ENCODE peak calls at places on chromosome 10, in seven cellular contexts. Z is ovary, X is thoracic aorta, M is GM12878, C is spleen, Y is upper lobe of right lung, V is foreskin keratinocyte. W is an unnamed sample.
A peak's percentile ranks its signal among the peaks of the same experiment; 100 is the strongest.

GRCh38 chr10:34960983-34961382 is 129.2 kb downstream of the CUL2 start:
- DNase-seq in Z (no peak), X (no peak), M (no peak), C (peak; percentile 44), Y (no peak), V (no peak), W (no peak)

GRCh38 chr10:58700576-58700975 is 187.9 kb downstream of the BICC1 start:
- DNase-seq in Z (no peak), X (no peak), M (no peak), C (no peak), Y (no peak), V (no peak), W (no peak)

GRCh38 chr10:46557319-46558140 is 1.1 kb upstream of the GPRIN2 start:
- DNase-seq in Z (peak; percentile 17), X (peak; percentile 1), M (no peak), C (peak; percentile 80), Y (peak; percentile 75), V (no peak), W (peak; percentile 2)

GRCh38 chr10:33365871-33366411 is 31.5 kb upstream of the NRP1 start:
- DNase-seq in Z (no peak), X (no peak), M (no peak), C (no peak), Y (no peak), V (peak; percentile 97), W (peak; percentile 28)

GRCh38 chr10:62640386-62640785 is 164.1 kb upstream of the ADO start:
- DNase-seq in Z (no peak), X (no peak), M (no peak), C (no peak), Y (no peak), V (peak; percentile 9), W (no peak)

GRCh38 chr10:93993782-93994668 is at the start of gene PLCE1:
- DNase-seq in Z (peak; percentile 43), X (no peak), M (no peak), C (peak; percentile 77), Y (peak; percentile 82), V (no peak), W (peak; percentile 80)

GRCh38 chr10:132570771-132571564 is 33.4 kb downstream of the INPP5A start:
- DNase-seq in Z (peak; percentile 16), X (no peak), M (peak; percentile 73), C (peak; percentile 93), Y (peak; percentile 68), V (peak; percentile 69), W (peak; percentile 42)

GRCh38 chr10:70066190-70066589 is 13.5 kb downstream of the MACROH2A2 start:
- DNase-seq in Z (no peak), X (no peak), M (no peak), C (no peak), Y (no peak), V (no peak), W (no peak)

GRCh38 chr10:129962092-129962494 is 2.0 kb downstream of the EBF3 start:
- DNase-seq in Z (no peak), X (no peak), M (no peak), C (peak; percentile 19), Y (no peak), V (no peak), W (no peak)

GRCh38 chr10:38143587-38143986 is 49.5 kb downstream of the ZNF37A start:
- DNase-seq in Z (no peak), X (no peak), M (no peak), C (no peak), Y (no peak), V (no peak), W (no peak)

GRCh38 chr10:82796510-82796909 is 921.5 kb downstream of the NRG3 start:
- DNase-seq in Z (no peak), X (no peak), M (no peak), C (no peak), Y (no peak), V (no peak), W (no peak)

GRCh38 chr10:63481815-63482421 is 16.1 kb upstream of the JMJD1C start:
- DNase-seq in Z (no peak), X (no peak), M (no peak), C (no peak), Y (no peak), V (peak; percentile 41), W (no peak)

GRCh38 chr10:74770400-74770799 is 56.0 kb upstream of the KAT6B start:
- DNase-seq in Z (no peak), X (no peak), M (no peak), C (no peak), Y (no peak), V (no peak), W (no peak)

GRCh38 chr10:75718996-75719395 is 287.6 kb downstream of the LRMDA start:
- DNase-seq in Z (no peak), X (no peak), M (no peak), C (no peak), Y (no peak), V (peak; percentile 8), W (no peak)

GRCh38 chr10:69328346-69328687 is 50.0 kb downstream of the HK1 start:
- DNase-seq in Z (no peak), X (no peak), M (no peak), C (peak; percentile 11), Y (no peak), V (no peak), W (no peak)

GRCh38 chr10:102628451-102628911 is 15.8 kb upstream of the TRIM8 start:
- DNase-seq in Z (peak; percentile 64), X (no peak), M (no peak), C (peak; percentile 79), Y (peak; percentile 80), V (no peak), W (peak; percentile 37)

GRCh38 chr10:5678397-5678983 is 6.1 kb upstream of the TASOR2 start:
- DNase-seq in Z (no peak), X (no peak), M (no peak), C (no peak), Y (no peak), V (no peak), W (no peak)

GRCh38 chr10:7410800-7411670 is at the start of gene SFMBT2:
- DNase-seq in Z (peak; percentile 72), X (no peak), M (no peak), C (peak; percentile 91), Y (peak; percentile 83), V (peak; percentile 57), W (peak; percentile 57)
- TF ChIP-seq CTCF in Z (no peak), X (no peak), M (no peak), C (no peak), Y (peak; percentile 19), V (peak; percentile 27), W (no peak)

DNA sequence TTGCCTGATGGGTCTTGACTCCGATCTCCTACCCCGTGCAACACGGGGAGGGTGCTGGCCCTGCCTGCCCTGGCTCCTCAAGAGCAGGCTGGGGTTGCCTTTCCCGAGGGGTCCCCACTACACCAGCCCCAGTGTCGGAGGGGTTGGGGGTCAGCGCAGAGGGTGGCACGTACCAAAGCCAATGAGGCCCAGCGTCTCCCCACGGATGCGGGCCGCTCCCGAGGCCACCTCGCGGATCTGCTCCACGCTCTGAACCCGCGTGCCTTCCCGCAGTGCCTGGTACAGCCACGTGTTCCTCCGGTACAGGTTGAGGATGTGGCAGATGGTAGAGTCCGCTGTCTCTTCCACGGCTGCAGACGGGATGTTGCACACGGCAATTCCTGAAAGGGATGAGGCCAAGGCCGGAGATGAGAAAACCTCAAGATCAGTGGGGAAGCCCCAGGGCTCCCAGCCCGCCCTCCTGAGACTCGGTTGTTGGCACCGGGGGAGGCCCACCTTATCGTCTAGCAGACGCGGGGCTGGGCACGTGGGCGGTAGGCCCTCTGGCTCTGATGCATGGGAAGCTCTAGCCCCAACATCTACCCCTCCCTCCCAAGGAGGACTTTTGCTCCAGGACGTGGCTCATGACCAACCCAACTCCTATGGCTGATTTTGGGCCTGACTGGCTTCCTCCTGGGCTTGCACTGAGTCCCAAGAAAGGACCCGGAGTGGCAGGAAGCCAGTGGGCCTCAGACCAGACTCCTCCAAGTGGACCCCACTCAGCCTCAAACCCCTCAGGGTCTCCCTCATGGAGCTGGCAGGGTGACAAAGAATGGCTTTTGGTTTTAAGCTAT is 56.1 kb downstream of the ZRANB1 start:
- DNase-seq in Z (no peak), X (no peak), M (no peak), C (peak; percentile 66), Y (peak; percentile 59), V (no peak), W (peak; percentile 2)
- H3K4me1 ChIP-seq in Z (peaks cover 39% of the 10 kb centered on the region), X (peaks cover 40% of the 10 kb centered on the region), M (no peaks in the 10 kb centered on the region), C (peaks cover 47% of the 10 kb centered on the region), Y (peaks cover 24% of the 10 kb centered on the region), V (peaks cover 4% of the 10 kb centered on the region), W (peaks cover 34% of the 10 kb centered on the region)

GRCh38 chr10:126521354-126521753 is 133.1 kb upstream of the ADAM12 start:
- DNase-seq in Z (no peak), X (no peak), M (no peak), C (no peak), Y (no peak), V (no peak), W (no peak)

GRCh38 chr10:126519992-126520391 is 131.7 kb upstream of the ADAM12 start:
- DNase-seq in Z (no peak), X (no peak), M (no peak), C (no peak), Y (no peak), V (no peak), W (no peak)

GRCh38 chr10:126519188-126519587 is 130.9 kb upstream of the ADAM12 start:
- DNase-seq in Z (no peak), X (no peak), M (no peak), C (no peak), Y (no peak), V (peak; percentile 19), W (no peak)

GRCh38 chr10:126523071-126523470 is 134.8 kb upstream of the ADAM12 start:
- DNase-seq in Z (no peak), X (no peak), M (no peak), C (no peak), Y (no peak), V (no peak), W (no peak)

DNA sequence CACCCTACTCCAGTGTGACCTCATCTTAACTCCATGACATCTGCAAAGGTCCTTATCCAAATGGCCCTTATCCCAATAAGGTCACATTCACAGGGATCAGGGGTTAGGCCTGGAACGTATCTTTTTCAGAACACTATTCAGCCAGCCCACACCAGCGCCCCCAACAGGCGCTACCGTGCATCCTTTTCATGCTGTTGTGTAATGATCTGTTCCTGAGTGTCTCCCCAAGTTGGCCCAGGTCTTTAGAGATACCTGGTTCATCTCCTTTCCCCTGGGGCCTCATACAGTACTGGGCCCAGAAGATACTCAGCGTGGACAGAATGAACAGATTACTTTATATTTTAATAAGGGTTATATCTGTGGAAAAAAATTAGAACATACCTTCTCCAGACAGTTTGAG is 132.6 kb upstream of the ADAM12 start:
- DNase-seq in Z (no peak), X (no peak), M (no peak), C (no peak), Y (no peak), V (no peak), W (no peak)
- TF ChIP-seq CTCF in Z (no peak), X (no peak), M (no peak), C (no peak), Y (no peak), V (no peak), W (no peak)

GRCh38 chr10:3784510-3785250 is at the start of gene KLF6:
- DNase-seq in Z (peak; percentile 72), X (no peak), M (no peak), C (peak; percentile 93), Y (no peak), V (no peak), W (peak; percentile 72)

GRCh38 chr10:3783721-3784432 is 1.1 kb downstream of the KLF6 start:
- DNase-seq in Z (peak; percentile 71), X (no peak), M (no peak), C (no peak), Y (no peak), V (peak; percentile 24), W (peak; percentile 75)

GRCh38 chr10:3782456-3783312 is 2.3 kb downstream of the KLF6 start:
- DNase-seq in Z (peak; percentile 72), X (no peak), M (no peak), C (peak; percentile 89), Y (no peak), V (peak; percentile 70), W (peak; percentile 72)

GRCh38 chr10:3782099-3782455 is 2.9 kb downstream of the KLF6 start:
- DNase-seq in Z (no peak), X (no peak), M (no peak), C (no peak), Y (no peak), V (no peak), W (peak; percentile 42)

GRCh38 chr10:3783313-3783689 is 1.7 kb downstream of the KLF6 start:
- DNase-seq in Z (peak; percentile 72), X (no peak), M (peak; percentile 60), C (peak; percentile 91), Y (no peak), V (no peak), W (peak; percentile 71)
- H3K4me1 ChIP-seq in Z (peaks cover 23% of the 10 kb centered on the region), X (peaks cover 11% of the 10 kb centered on the region), M (peaks cover 13% of the 10 kb centered on the region), C (peaks cover 56% of the 10 kb centered on the region), Y (peaks cover 32% of the 10 kb centered on the region), V (peaks cover 10% of the 10 kb centered on the region), W (peaks cover 54% of the 10 kb centered on the region)

W was measured in body of pancreas.